ENCODE peak calls at places on chromosome 17, in eight cellular contexts. S is AG09319, R is uterus, M is GM20000, F is cardiac fibroblast, E is activated B cell treated with CpG ODN at 0.5 μM for 24 hours, N is thoracic aorta, G is K562. I is an unnamed sample.
A peak's percentile ranks its signal among the peaks of the same experiment; 100 is the strongest.

GRCh38 chr17:36148559-36149295 is 27.7 kb downstream of the TBC1D3B start:
- DNase-seq in S (no peak), R (peak; percentile 57), M (peak; percentile 78), F (peak; percentile 74), E (peak; percentile 60), N (no peak), G (peak; percentile 70), I (peak; percentile 79)

GRCh38 chr17:32875904-32876413 is 965 bp downstream of the MYO1D start:
- DNase-seq in S (peak; percentile 72), R (no peak), M (no peak), F (peak; percentile 20), E (no peak), N (no peak), G (no peak), I (no peak)

GRCh38 chr17:14926526-14927122 is 338.5 kb downstream of the PMP22 start:
- DNase-seq in S (peak; percentile 50), R (peak; percentile 20), M (peak; percentile 36), F (peak; percentile 85), E (no peak), N (no peak), G (peak; percentile 58), I (peak; percentile 46)

GRCh38 chr17:47714773-47715396 is 18.2 kb upstream of the TBX21 start:
- DNase-seq in S (no peak), R (no peak), M (peak; percentile 67), F (no peak), E (no peak), N (no peak), G (no peak), I (no peak)

GRCh38 chr17:36566081-36566480 is 21.4 kb downstream of the GGNBP2 start:
- DNase-seq in S (no peak), R (no peak), M (no peak), F (peak; percentile 22), E (no peak), N (no peak), G (no peak), I (no peak)

GRCh38 chr17:28519236-28519635 is 13.1 kb downstream of the FOXN1 start:
- DNase-seq in S (no peak), R (no peak), M (no peak), F (no peak), E (no peak), N (no peak), G (no peak), I (no peak)

GRCh38 chr17:52762794-52763167 is 604.3 kb upstream of the CA10 start:
- DNase-seq in S (no peak), R (no peak), M (no peak), F (no peak), E (no peak), N (no peak), G (no peak), I (no peak)

GRCh38 chr17:82935944-82936767 is 96.3 kb upstream of the ZNF750 start:
- DNase-seq in S (no peak), R (peak; percentile 7), M (no peak), F (no peak), E (no peak), N (no peak), G (no peak), I (no peak)

GRCh38 chr17:45225964-45226530 is 4.4 kb downstream of the FMNL1 start:
- DNase-seq in S (no peak), R (no peak), M (peak; percentile 90), F (no peak), E (peak; percentile 82), N (peak; percentile 20), G (peak; percentile 93), I (no peak)

GRCh38 chr17:75110307-75110937 is 653 bp downstream of the ARMC7 start:
- DNase-seq in S (no peak), R (peak; percentile 35), M (no peak), F (peak; percentile 22), E (no peak), N (no peak), G (peak; percentile 57), I (no peak)

GRCh38 chr17:9468532-9468931 is 107.1 kb downstream of the STX8 start:
- DNase-seq in S (no peak), R (no peak), M (no peak), F (no peak), E (no peak), N (no peak), G (no peak), I (peak; percentile 38)

GRCh38 chr17:5191541-5192417 is at the start of gene ZNF594:
- DNase-seq in S (peak; percentile 90), R (peak; percentile 97), M (peak; percentile 97), F (peak; percentile 98), E (peak; percentile 96), N (peak; percentile 82), G (peak; percentile 93), I (peak; percentile 99)
- TF ChIP-seq CTCF in S (peak; percentile 75), R (peak; percentile 78), M (peak; percentile 83), F (peak; percentile 71), E (no peak), N (peak; percentile 49), G (peak; percentile 75), I (peak; percentile 59)

DNA sequence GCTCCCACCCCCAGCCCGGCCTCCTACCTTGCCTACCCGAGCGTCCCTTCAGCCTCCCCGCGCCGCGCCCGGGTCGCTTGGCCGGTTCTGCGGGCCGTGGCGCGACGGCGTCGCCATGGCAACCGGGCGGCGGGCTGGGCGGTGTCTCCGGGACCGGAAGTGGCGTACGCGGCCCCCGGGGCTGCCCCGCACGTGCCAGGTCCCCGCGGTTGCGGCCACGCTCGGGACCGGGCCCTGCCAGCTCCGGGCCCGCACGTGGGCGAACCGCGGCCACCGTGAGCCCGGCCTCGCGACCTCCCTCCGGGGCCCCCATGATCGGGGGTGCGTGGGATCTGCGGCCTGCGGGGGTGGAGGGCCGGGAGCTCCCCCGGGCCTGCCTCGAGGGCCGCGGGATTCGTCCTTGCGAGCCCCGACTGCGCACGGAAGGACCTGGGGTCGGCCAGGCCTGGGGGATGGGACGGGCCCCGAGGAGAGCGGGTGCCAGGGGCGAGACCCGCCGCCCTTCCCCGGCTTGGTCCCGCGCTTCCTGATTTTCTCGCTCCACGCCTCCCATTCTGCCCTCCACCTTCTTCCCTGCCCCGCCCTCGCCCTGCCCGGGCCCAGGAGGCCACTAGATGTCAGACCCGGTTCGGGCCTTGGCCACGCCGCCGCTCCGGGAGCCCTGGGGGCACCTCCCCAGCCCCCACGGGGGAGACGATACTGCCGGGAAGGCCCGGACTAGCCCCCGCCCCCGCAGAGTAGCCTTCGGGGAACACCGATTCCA is at the start of gene CYB561:
- DNase-seq in S (peak; percentile 40), R (peak; percentile 77), M (peak; percentile 95), F (peak; percentile 74), E (peak; percentile 88), N (no peak), G (peak; percentile 84), I (peak; percentile 79)
- TF ChIP-seq CTCF in S (peak; percentile 39), R (no peak), M (no peak), F (no peak), E (no peak), N (no peak), G (no peak), I (peak; percentile 37)

GRCh38 chr17:4522661-4523060 is 24.0 kb downstream of the SPNS2 start:
- DNase-seq in S (no peak), R (no peak), M (no peak), F (no peak), E (no peak), N (no peak), G (no peak), I (peak; percentile 63)
- TF ChIP-seq CTCF in S (no peak), R (no peak), M (no peak), F (no peak), E (no peak), N (no peak), G (no peak), I (no peak)

DNA sequence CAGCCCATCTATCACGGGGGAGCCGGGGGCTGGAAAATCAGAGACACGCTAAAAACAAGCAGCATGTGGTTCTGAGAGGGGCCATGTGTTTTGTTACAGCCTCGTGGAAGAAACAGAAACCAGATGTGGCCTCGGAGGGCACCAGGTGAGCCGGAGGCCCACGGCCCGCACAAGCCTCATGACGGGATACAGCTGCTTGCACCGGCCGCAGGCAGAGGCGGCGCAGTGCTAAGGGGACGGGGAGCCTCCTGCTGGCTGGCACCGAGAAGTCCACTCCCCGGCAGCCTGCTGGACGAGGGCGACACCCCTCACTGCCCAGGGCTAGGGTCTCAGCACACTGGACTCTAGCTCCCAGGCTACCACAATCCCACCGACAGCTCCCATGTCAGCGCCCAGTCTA is 19.2 kb downstream of the NDUFAF8 start:
- DNase-seq in S (no peak), R (no peak), M (no peak), F (no peak), E (no peak), N (no peak), G (no peak), I (no peak)
- TF ChIP-seq CTCF in S (no peak), R (no peak), M (no peak), F (no peak), E (no peak), N (no peak), G (no peak), I (peak; percentile 4)

DNA sequence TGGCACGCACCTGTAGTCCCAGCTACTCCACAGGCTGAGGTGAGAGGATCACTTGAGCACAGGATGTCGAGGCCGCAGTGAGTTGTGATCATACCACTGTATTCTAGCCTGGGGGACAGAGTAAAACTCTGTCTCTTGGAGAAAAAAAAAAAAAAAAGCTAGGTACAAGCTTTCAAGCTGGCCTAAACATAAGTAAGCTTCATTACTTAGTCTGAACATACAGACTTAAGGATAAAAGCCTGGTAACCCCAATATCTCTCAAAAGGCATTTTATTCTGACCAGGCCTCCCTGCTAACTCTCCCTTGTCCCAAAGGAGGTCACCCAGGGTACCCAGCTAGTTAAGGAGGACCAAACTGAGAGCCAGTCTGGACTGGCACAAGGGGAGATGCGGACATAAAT is 46.2 kb downstream of the TOM1L2 start:
- DNase-seq in S (no peak), R (peak; percentile 1), M (no peak), F (no peak), E (no peak), N (no peak), G (no peak), I (no peak)
- TF ChIP-seq CTCF in S (no peak), R (no peak), M (no peak), F (no peak), E (no peak), N (no peak), G (no peak), I (no peak)